ENCODE peak calls at places on chromosomes 2 and 18, in five cellular contexts. Z is A549, R is HCT116, A is psoas muscle, B is tibial nerve. X is an unnamed sample.

GRCh38 chr2:144905956-144906355 is 386.0 kb upstream of the ZEB2 start:
- DNase-seq in Z (no peak), R (no peak), A (no peak), B (no peak), X (no peak)

GRCh38 chr18:36392163-36392887 is 94.8 kb downstream of the FHOD3 start:
- DNase-seq in Z (no peak), A (no peak), B (no peak), R (no peak), X (peak; percentile 40)

GRCh38 chr2:223884399-223884798 is 47.0 kb upstream of the AP1S3 start:
- DNase-seq in Z (no peak), A (no peak), R (no peak), B (no peak), X (peak; percentile 21)

GRCh38 chr2:20064841-20065240 is 13.4 kb upstream of the LAPTM4A start:
- DNase-seq in Z (no peak), A (no peak), R (no peak), B (no peak), X (no peak)

GRCh38 chr2:26590960-26591618 is 50.1 kb downstream of the CIB4 start:
- DNase-seq in A (peak; percentile 33), B (no peak), Z (no peak), R (no peak), X (no peak)

GRCh38 chr2:170739507-170740046 is 24.4 kb downstream of the SP5 start:
- DNase-seq in R (no peak), B (no peak), Z (no peak), A (no peak), X (no peak)

GRCh38 chr2:99970292-99970868 is 172.0 kb downstream of the AFF3 start:
- DNase-seq in R (no peak), Z (no peak), A (no peak), B (no peak), X (peak; percentile 5)

GRCh38 chr18:55152801-55153200 is 193.5 kb upstream of the CCDC68 start:
- DNase-seq in R (no peak), Z (no peak), A (no peak), B (no peak), X (peak; percentile 75)

GRCh38 chr2:46268196-46268595 is 29.0 kb upstream of the EPAS1 start:
- DNase-seq in Z (no peak), A (no peak), R (no peak), B (no peak), X (no peak)

GRCh38 chr2:181178823-181179412 is 198.5 kb downstream of the UBE2E3 start:
- DNase-seq in B (no peak), A (no peak), Z (no peak), R (peak; percentile 27), X (no peak)

GRCh38 chr2:7594211-7594610 is 677.0 kb downstream of the RNF144A start:
- DNase-seq in R (no peak), B (no peak), Z (no peak), A (no peak), X (no peak)

GRCh38 chr2:240465268-240465764 is 29.9 kb downstream of the GPC1 start:
- DNase-seq in Z (no peak), R (no peak), A (peak; percentile 48), B (no peak), X (no peak)

GRCh38 chr2:133045787-133046186 is 375.8 kb upstream of the LYPD1 start:
- DNase-seq in B (no peak), A (no peak), R (no peak), Z (no peak), X (peak; percentile 41)

GRCh38 chr2:56969513-56969912 is 785.7 kb downstream of the CCDC85A start:
- DNase-seq in R (no peak), Z (no peak), B (no peak), A (no peak), X (no peak)

DNA sequence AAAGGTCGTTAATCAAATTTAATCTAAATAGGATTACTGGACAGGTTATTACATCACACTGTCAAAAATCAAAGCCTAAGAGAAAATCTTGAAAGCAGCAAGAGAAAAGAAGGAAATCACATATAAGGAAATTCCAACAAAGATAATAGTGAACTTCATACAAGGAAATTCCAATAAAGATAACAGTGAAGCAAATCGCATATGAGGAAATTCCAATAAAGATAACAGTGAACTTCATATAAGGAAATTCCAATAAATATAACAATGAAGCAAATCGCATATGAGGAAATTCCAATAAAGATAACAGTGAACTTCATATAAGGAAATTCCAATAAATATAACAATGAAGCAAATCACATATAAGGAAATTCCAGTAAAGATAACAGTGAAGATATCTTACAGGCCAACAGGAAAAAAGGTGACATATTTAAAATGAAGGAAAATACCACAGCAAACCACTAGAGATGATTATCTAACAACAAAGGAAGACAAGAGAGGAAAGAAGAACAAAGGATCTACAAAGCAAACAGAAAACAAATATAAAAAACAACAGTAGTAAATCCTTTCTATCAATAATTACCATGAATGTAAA is 787.7 kb downstream of the CCDC85A start:
- DNase-seq in Z (no peak), B (no peak), R (no peak), A (no peak), X (no peak)
- TF ChIP-seq CTCF in Z (no peak), B (no peak), R (no peak), A (no peak), X (no peak)

DNA sequence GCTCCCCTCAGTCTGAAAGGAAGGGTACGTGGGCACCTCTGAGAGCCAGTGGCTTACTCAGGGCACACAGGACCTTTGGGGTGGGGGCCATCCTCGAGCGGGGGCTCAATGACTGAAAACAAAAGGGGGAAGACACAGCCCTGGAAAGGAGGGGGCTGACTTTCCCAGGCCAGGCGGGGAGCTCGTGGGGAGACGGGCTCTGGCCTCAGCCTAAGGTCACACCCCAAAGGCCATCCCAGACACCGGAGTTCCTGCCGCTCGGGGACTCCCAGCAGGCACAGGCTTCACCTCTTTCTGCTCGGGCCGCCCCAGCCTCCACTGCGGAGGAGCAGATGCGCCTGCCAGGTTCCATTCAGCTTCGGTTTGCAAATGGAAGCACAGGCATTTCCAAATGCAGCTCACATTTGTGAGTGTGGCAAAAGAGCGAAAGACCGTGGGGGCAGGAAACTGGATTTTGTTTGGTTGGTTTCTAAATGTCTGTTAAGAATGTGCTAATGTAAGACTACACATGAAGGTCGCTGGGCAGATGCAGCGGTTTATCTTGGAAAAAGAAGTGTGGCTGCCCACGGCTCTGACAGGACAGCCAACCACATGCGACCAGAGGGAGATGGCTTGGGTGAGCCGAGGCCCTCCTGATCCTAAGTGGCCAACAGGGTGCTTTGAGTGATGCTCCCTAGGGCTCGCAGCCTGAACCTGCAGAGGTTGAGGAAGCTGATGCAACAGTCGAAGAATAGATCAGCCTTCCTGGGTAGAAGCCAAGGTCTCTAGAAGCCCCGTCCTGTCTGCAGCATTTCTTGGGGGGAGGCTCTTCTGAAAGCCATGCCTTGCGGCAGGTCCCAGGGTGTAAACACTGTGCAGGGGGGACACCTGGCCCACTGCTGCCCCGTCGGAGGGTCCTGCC is 136.6 kb downstream of the HDAC4 start:
- DNase-seq in A (peak; percentile 58), Z (no peak), R (no peak), B (no peak), X (no peak)
- H3K4me3 ChIP-seq in A (peak overlapping the region; percentile 4), Z (no peak overlapping the region), R (no peak overlapping the region), B (no peak overlapping the region), X (no peak overlapping the region)

GRCh38 chr18:5853253-5853652 is 42.1 kb downstream of the TMEM200C start:
- DNase-seq in R (no peak), A (no peak), B (no peak), Z (no peak), X (no peak)

GRCh38 chr18:5851998-5852397 is 43.3 kb downstream of the TMEM200C start:
- DNase-seq in A (no peak), Z (no peak), R (no peak), B (no peak), X (no peak)
- TF ChIP-seq CTCF in A (no peak), Z (peak; percentile 13), R (no peak), B (no peak), X (no peak)

GRCh38 chr18:44197837-44198236 is 482.9 kb upstream of the SETBP1 start:
- DNase-seq in Z (no peak), A (no peak), R (no peak), B (no peak), X (no peak)

GRCh38 chr18:44195394-44196140 is 485.1 kb upstream of the SETBP1 start:
- DNase-seq in R (no peak), A (no peak), B (no peak), Z (no peak), X (no peak)

DNA sequence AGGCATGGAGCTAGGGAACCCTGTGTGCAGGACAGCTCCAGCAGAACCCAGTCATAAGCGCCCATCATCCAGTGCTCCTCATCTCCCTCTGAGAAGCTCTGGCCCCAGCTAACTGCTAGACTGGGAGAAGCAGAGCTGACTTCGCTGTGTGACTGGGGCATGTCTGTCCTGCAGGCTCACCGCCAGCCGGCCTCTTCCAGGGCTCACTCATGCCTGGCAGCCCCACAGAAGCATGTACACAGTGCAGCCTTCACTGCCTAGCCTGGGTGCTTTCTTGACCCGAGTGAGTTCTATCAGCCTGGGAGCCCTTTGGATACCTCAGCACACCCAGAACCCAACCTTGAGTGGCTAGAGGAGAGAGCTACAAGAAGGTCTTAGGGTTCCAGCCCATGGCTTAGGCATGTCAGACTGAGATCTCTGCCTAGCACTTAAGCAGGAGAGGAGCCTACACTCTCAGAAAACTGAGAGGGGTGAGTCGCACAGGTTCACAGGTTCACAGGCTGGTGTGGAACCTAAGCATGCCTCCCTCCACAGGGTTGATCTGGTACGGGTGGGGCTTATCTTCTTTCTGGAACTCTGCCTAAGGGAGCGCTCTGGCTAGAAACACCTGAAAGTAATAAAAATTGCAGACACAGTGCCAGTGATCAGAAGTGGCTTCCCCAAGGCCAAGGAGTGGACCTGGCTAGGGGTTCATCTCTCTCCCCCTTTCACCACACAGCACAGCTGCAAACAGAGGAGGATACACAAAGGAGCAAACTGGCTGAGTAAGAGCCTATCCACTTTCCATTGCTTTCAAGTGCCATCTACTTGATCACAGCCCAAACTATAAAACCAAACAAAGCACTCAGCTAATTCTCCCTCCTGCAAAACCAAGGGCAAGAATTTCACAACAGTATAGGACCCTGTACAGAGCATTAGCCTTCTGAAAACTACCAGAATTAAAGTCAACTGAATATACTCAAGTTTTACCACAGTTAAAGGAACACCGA is 482.1 kb upstream of the SETBP1 start:
- DNase-seq in B (no peak), A (no peak), R (no peak), Z (no peak), X (no peak)
- H3K4me3 ChIP-seq in B (no peak overlapping the region), A (no peak overlapping the region), R (no peak overlapping the region), Z (no peak overlapping the region), X (no peak overlapping the region)

GRCh38 chr2:62732262-62732777 is 26.8 kb downstream of the EHBP1 start:
- DNase-seq in R (no peak), A (no peak), Z (no peak), B (no peak), X (no peak)

GRCh38 chr2:62727876-62728566 is 22.5 kb downstream of the EHBP1 start:
- DNase-seq in A (no peak), R (no peak), B (no peak), Z (no peak), X (no peak)

GRCh38 chr2:62733546-62733945 is 28.0 kb downstream of the EHBP1 start:
- DNase-seq in B (no peak), R (no peak), A (no peak), Z (no peak), X (no peak)

GRCh38 chr2:62727259-62727867 is 21.9 kb downstream of the EHBP1 start:
- DNase-seq in B (no peak), R (no peak), A (no peak), Z (no peak), X (no peak)

GRCh38 chr2:62731275-62731674 is 25.8 kb downstream of the EHBP1 start:
- DNase-seq in Z (no peak), A (no peak), R (no peak), B (no peak), X (no peak)
- TF ChIP-seq CTCF in Z (no peak), A (no peak), R (no peak), B (no peak), X (no peak)

GRCh38 chr2:111123751-111124150 is 3.0 kb downstream of the BCL2L11 start:
- DNase-seq in B (no peak), Z (no peak), R (no peak), A (no peak), X (no peak)
- H3K4me3 ChIP-seq in B (no peak overlapping the region), Z (peak overlapping the region; percentile 78), R (peak overlapping the region; percentile 93), A (peak overlapping the region; percentile 84), X (no peak overlapping the region)

GRCh38 chr2:224887159-224887558 is 155.1 kb downstream of the DOCK10 start:
- DNase-seq in B (no peak), Z (no peak), R (no peak), A (no peak), X (no peak)
- TF ChIP-seq CTCF in B (no peak), Z (no peak), R (peak; percentile 14), A (no peak), X (peak; percentile 54)

X was measured in brain microvascular endothelial cell.